ENCODE peak calls at places on chromosomes 16 and 17, in six cellular contexts. X is psoas muscle, I is mucosa of descending colon, E is pancreas, G is OCI-LY7, B is ascending aorta. F is an unnamed sample.
A peak's percentile ranks its signal among the peaks of the same experiment; 100 is the strongest.

GRCh38 chr17:78672880-78673371 is 95.7 kb upstream of the DNAH17 start:
- DNase-seq in X (peak; percentile 81), I (no peak), E (no peak), G (no peak), B (no peak), F (no peak)

GRCh38 chr16:17271687-17272086 is 199.1 kb downstream of the XYLT1 start:
- DNase-seq in X (no peak), I (peak; percentile 65), E (peak; percentile 64), G (no peak), B (peak; percentile 75), F (peak; percentile 72)

GRCh38 chr17:79211061-79211770 is 136.6 kb downstream of the ENGASE start:
- DNase-seq in X (no peak), I (no peak), E (no peak), G (no peak), B (no peak), F (no peak)

GRCh38 chr17:48488548-48489106 is 42.2 kb downstream of the HOXB1 start:
- DNase-seq in X (no peak), I (no peak), E (no peak), G (peak; percentile 35), B (no peak), F (no peak)

GRCh38 chr17:60916043-60916442 is 238.4 kb downstream of the BCAS3 start:
- DNase-seq in X (no peak), I (no peak), E (no peak), G (no peak), B (no peak), F (no peak)

GRCh38 chr16:83994703-83995102 is 26.7 kb downstream of the NECAB2 start:
- DNase-seq in X (no peak), I (no peak), E (no peak), G (no peak), B (no peak), F (no peak)

GRCh38 chr16:51239196-51239595 is 88.1 kb upstream of the SALL1 start:
- DNase-seq in X (no peak), I (no peak), E (no peak), G (no peak), B (no peak), F (no peak)

GRCh38 chr16:337975-338575 is 14.4 kb downstream of the AXIN1 start:
- DNase-seq in X (no peak), I (no peak), E (no peak), G (no peak), B (no peak), F (no peak)

GRCh38 chr16:12801511-12802042 is 2.1 kb downstream of the CPPED1 start:
- DNase-seq in X (no peak), I (peak; percentile 21), E (no peak), G (peak; percentile 14), B (peak; percentile 71), F (no peak)

GRCh38 chr16:2710021-2710710 is 9.9 kb downstream of the PRSS27 start:
- DNase-seq in X (no peak), I (no peak), E (peak; percentile 26), G (no peak), B (no peak), F (peak; percentile 58)

GRCh38 chr17:37148171-37148570 is 199.4 kb downstream of the AATF start:
- DNase-seq in X (no peak), I (no peak), E (no peak), G (no peak), B (no peak), F (no peak)

GRCh38 chr17:73652886-73653480 is 8.7 kb upstream of the SDK2 start:
- DNase-seq in X (no peak), I (no peak), E (no peak), G (no peak), B (no peak), F (no peak)

GRCh38 chr16:28042856-28043255 is 20.7 kb downstream of the GSG1L start:
- DNase-seq in X (no peak), I (no peak), E (no peak), G (no peak), B (no peak), F (no peak)

GRCh38 chr16:11258553-11259287 is 2.7 kb upstream of the SOCS1 start:
- DNase-seq in X (peak; percentile 76), I (peak; percentile 72), E (peak; percentile 71), G (peak; percentile 66), B (peak; percentile 83), F (peak; percentile 82)

GRCh38 chr16:66525396-66526180 is 24.3 kb downstream of the TK2 start:
- DNase-seq in X (no peak), I (no peak), E (no peak), G (no peak), B (no peak), F (no peak)

GRCh38 chr17:14134456-14134855 is 65.2 kb downstream of the COX10 start:
- DNase-seq in X (no peak), I (no peak), E (no peak), G (no peak), B (no peak), F (no peak)

GRCh38 chr17:77316191-77316641 is 175.4 kb downstream of the SEC14L1 start:
- DNase-seq in X (peak; percentile 72), I (no peak), E (no peak), G (no peak), B (peak; percentile 89), F (peak; percentile 61)

GRCh38 chr17:17063546-17064122 is 21.4 kb downstream of the MPRIP start:
- DNase-seq in X (peak; percentile 94), I (no peak), E (no peak), G (no peak), B (peak; percentile 77), F (peak; percentile 87)

GRCh38 chr17:50130778-50131317 is 888 bp upstream of the SAMD14 start:
- DNase-seq in X (peak; percentile 59), I (no peak), E (no peak), G (no peak), B (no peak), F (no peak)

GRCh38 chr17:61402978-61403845 is 3.6 kb downstream of the TBX2 start:
- DNase-seq in X (peak; percentile 54), I (no peak), E (no peak), G (no peak), B (no peak), F (peak; percentile 79)

GRCh38 chr17:38533706-38534497 is 71.8 kb downstream of the SRCIN1 start:
- DNase-seq in X (peak; percentile 15), I (no peak), E (no peak), G (no peak), B (no peak), F (no peak)

GRCh38 chr16:47624563-47624962 is 163.4 kb downstream of the PHKB start:
- DNase-seq in X (no peak), I (no peak), E (no peak), G (no peak), B (no peak), F (no peak)

GRCh38 chr16:19507882-19508281 is 14.0 kb downstream of the GDE1 start:
- DNase-seq in X (no peak), I (no peak), E (no peak), G (no peak), B (no peak), F (no peak)

GRCh38 chr17:41215681-41216080 is 10.8 kb upstream of the KRTAP9-2 start:
- DNase-seq in X (no peak), I (no peak), E (no peak), G (no peak), B (no peak), F (no peak)

GRCh38 chr17:1275962-1276736 is 3.3 kb upstream of the TRARG1 start:
- DNase-seq in X (peak; percentile 80), I (peak; percentile 80), E (peak; percentile 63), G (peak; percentile 69), B (peak; percentile 81), F (peak; percentile 56)

GRCh38 chr16:86757704-86758040 is 179.3 kb downstream of the FOXL1 start:
- DNase-seq in X (no peak), I (no peak), E (no peak), G (no peak), B (no peak), F (peak; percentile 25)
- H3K36me3 ChIP-seq in X (no peaks in the 10 kb centered on the region), I (no peaks in the 10 kb centered on the region), E (no peaks in the 10 kb centered on the region), G (no peaks in the 10 kb centered on the region), B (no peaks in the 10 kb centered on the region), F (no peaks in the 10 kb centered on the region)

DNA sequence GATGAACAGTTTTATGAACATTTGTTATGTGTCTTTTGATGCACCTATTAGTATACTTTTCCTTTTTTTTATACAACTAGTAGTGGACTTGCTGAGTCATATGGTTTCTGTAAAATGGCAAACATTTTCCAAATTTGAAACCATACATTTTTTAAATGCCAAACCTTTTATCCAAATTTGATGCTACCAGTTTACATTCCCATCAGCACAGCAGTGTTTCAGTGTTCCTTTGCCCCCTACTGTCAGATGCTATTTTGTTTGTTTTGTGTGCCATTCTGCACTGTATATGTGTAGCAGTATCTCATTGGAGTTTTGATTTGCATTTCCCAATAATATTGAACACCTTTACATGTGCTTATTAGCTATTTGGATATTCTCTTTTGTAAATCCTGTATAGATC is 219.4 kb downstream of the TANC2 start:
- DNase-seq in X (no peak), I (no peak), E (no peak), G (no peak), B (no peak), F (no peak)
- H3K4me1 ChIP-seq in X (no peaks in the 10 kb centered on the region), I (no peaks in the 10 kb centered on the region), E (no peaks in the 10 kb centered on the region), G (no peaks in the 10 kb centered on the region), B (peaks cover 3% of the 10 kb centered on the region), F (peaks cover 13% of the 10 kb centered on the region)

DNA sequence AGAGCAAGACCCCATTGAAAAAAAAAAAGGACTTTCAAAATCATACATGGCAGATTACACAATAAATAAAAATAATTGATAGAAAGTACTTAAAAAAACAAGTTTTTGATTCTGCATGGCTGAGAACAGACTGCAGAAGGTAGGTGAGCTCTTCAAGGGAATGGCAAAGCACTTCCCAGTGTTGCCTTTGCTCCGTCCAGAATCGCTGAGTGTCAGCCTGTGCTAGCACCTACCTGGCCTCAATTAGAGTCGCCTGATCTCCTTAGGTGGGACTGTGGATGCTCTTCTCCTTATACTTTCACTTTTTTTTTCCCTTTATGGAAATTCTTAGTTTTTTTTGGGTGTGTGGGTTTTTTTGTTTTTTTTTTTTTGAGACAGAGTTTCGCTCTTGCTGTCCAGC is 6.0 kb upstream of the TMEM220 start:
- DNase-seq in X (no peak), I (no peak), E (no peak), G (no peak), B (no peak), F (no peak)
- H3K36me3 ChIP-seq in X (no peaks in the 10 kb centered on the region), I (no peaks in the 10 kb centered on the region), E (no peaks in the 10 kb centered on the region), G (no peaks in the 10 kb centered on the region), B (no peaks in the 10 kb centered on the region), F (no peaks in the 10 kb centered on the region)

GRCh38 chr17:75540923-75541503 is 15.5 kb downstream of the LLGL2 start:
- DNase-seq in X (no peak), I (peak; percentile 52), E (no peak), G (no peak), B (no peak), F (no peak)
- H3K4me1 ChIP-seq in X (no peaks in the 10 kb centered on the region), I (peaks cover 67% of the 10 kb centered on the region), E (peaks cover 42% of the 10 kb centered on the region), G (no peaks in the 10 kb centered on the region), B (no peaks in the 10 kb centered on the region), F (no peaks in the 10 kb centered on the region)

DNA sequence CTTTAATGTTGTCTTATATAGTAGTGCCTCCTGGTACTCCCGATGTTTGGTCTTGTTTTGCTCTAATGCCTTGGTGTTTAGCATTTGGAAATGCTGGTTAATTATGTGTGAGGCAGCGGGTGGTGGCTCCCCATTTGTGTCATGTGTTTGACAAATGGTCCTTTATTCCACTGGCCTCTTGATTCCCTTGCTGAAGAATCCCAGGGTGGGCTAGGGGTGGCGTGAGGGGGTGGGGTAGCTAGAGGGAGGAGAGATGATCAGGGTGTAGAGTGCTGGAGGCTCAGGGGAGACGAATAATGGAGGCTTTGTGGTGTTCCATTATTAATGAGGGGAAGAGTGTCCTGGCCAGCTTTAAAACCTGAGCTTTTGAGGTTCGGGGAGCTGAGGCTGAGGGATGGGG is 5.4 kb downstream of the DYNLL2 start:
- DNase-seq in X (no peak), I (no peak), E (no peak), G (no peak), B (no peak), F (no peak)
- H3K36me3 ChIP-seq in X (peaks cover 79% of the 10 kb centered on the region), I (no peaks in the 10 kb centered on the region), E (no peaks in the 10 kb centered on the region), G (peaks cover 89% of the 10 kb centered on the region), B (peaks cover 61% of the 10 kb centered on the region), F (peaks cover 65% of the 10 kb centered on the region)

GRCh38 chr17:3962217-3963069 is 1.8 kb downstream of the ATP2A3 start:
- DNase-seq in X (no peak), I (no peak), E (no peak), G (peak; percentile 62), B (no peak), F (no peak)
- H3K4me1 ChIP-seq in X (no peaks in the 10 kb centered on the region), I (peaks cover 68% of the 10 kb centered on the region), E (peaks cover 8% of the 10 kb centered on the region), G (peaks cover 68% of the 10 kb centered on the region), B (peaks cover 25% of the 10 kb centered on the region), F (peaks cover 29% of the 10 kb centered on the region)

F was measured in tibial artery.